ENCODE peak calls at places on chromosomes 12 and 14, in four cellular contexts. C, P, T and U are unnamed samples.

GRCh38 chr12:34391771-34392581 is 369.7 kb downstream of the ALG10 start:
- DNase-seq in C (no peak), P (no peak), T (no peak), U (peak; percentile 21)

GRCh38 chr12:29146201-29146600 is 2.9 kb upstream of the FAR2 start:
- DNase-seq in C (no peak), P (peak; percentile 74), T (no peak), U (no peak)

GRCh38 chr12:49228653-49229052 is 36.2 kb upstream of the TUBA1C start:
- DNase-seq in C (no peak), P (no peak), T (no peak), U (no peak)

GRCh38 chr12:67928621-67929369 is 60.5 kb upstream of the IFNG-AS1 start:
- DNase-seq in C (no peak), P (no peak), T (no peak), U (no peak)

GRCh38 chr12:47885012-47885501 is 19.7 kb downstream of the VDR start:
- DNase-seq in C (no peak), P (peak; percentile 45), T (no peak), U (no peak)

GRCh38 chr14:37036669-37037341 is 135.6 kb downstream of the SLC25A21 start:
- DNase-seq in C (no peak), P (peak; percentile 32), T (no peak), U (no peak)

GRCh38 chr14:63890553-63890952 is 37.7 kb downstream of the SYNE2 start:
- DNase-seq in C (no peak), P (no peak), T (no peak), U (no peak)

GRCh38 chr14:72075649-72076334 is 143.6 kb downstream of the RGS6 start:
- DNase-seq in C (no peak), P (no peak), T (no peak), U (no peak)

GRCh38 chr12:8482446-8483080 is 26.8 kb downstream of the CLEC6A start:
- DNase-seq in C (no peak), P (no peak), T (no peak), U (no peak)

GRCh38 chr12:122474324-122474716 is 26.4 kb downstream of the ZCCHC8 start:
- DNase-seq in C (no peak), P (no peak), T (no peak), U (no peak)

GRCh38 chr12:12704593-12705230 is 8.7 kb upstream of the GPR19 start:
- DNase-seq in C (peak; percentile 84), P (peak; percentile 86), T (peak; percentile 78), U (peak; percentile 48)

GRCh38 chr14:105165134-105165704 is 3.4 kb downstream of the JAG2 start:
- DNase-seq in C (no peak), P (no peak), T (no peak), U (no peak)

GRCh38 chr14:100147181-100147631 is 12.2 kb downstream of the DEGS2 start:
- DNase-seq in C (no peak), P (peak; percentile 32), T (peak; percentile 81), U (no peak)

GRCh38 chr12:120830052-120830940 is 73.9 kb downstream of the SPPL3 start:
- DNase-seq in C (no peak), P (no peak), T (no peak), U (no peak)

GRCh38 chr12:10358131-10358530 is 31.7 kb downstream of the KLRK1 start:
- DNase-seq in C (no peak), P (no peak), T (no peak), U (no peak)

GRCh38 chr14:101761032-101761880 is at the start of gene PPP2R5C:
- DNase-seq in C (peak; percentile 95), P (peak; percentile 92), T (peak; percentile 81), U (peak; percentile 88)

GRCh38 chr14:22333408-22334274 is 255.4 kb downstream of the DAD1 start:
- DNase-seq in C (no peak), P (peak; percentile 32), T (no peak), U (no peak)

GRCh38 chr12:96862326-96862725 is 44.7 kb upstream of the NEDD1 start:
- DNase-seq in C (no peak), P (no peak), T (no peak), U (no peak)

DNA sequence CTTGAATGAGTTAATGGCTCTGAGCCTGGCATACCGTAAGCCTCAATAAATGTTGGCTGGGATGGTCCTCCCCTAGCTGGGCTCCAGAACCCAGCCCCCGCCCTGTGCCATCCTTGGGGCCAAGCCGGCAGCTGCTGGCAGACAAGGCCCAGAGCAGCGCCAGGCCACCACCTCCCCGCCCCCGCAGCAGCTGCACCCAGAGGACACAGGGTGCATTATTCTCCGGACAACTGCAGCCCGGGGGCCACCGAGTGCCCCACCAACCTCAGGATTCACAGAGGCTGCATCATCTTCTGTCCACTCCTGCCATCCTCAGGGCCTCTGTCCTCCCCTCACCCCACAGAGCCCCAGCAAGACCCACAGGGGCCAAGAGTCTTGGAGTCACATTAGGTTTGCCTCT is 92.7 kb downstream of the NCOR2 start:
- DNase-seq in C (peak; percentile 87), P (no peak), T (no peak), U (no peak)
- TF ChIP-seq CTCF in C (no peak), P (no peak), T (no peak), U (no peak)

DNA sequence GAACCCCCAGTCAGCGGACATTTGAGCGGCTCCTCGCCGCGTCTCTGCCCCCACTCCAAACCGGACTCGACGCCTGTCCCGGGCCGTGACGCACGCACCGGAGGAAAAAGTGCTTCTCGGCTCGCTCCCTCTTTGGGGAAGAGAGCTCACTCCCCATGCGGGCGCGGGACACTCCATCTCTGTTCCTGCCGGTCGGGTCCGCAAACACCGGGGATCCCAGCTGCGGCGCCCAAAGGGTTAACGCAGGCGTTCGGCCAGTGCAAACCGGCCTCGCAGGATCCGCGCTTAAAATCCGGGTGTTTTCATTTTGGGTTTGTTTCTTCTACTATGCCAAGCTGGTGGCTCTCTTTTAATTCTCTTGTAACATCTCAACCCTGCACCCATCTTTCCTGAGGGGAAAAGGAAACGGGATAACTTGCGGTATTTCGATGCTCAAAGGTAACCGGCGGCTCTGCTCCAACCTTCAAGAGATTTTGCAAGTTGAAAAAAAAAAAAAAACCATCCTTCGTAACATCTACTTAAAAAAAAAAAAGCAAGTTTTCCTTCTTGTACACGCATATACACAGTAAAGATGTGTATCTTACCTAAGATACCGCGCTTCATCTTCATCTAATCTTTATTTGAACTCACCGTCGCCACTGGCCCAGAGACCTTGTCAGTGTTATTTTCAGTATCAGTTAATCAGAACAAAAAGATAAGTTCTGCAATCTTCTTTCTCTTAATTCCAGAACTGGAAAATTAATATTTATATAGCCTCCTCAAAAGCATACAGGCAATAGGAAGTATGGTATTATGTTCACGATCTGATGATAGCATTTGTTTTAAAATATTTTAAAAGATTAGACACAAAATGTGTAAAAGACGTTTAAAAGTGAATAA is 1.6 kb upstream of the ATP2B1 start:
- DNase-seq in C (peak; percentile 63), P (no peak), T (no peak), U (peak; percentile 78)
- TF ChIP-seq CTCF in C (no peak), P (no peak), T (no peak), U (no peak)

DNA sequence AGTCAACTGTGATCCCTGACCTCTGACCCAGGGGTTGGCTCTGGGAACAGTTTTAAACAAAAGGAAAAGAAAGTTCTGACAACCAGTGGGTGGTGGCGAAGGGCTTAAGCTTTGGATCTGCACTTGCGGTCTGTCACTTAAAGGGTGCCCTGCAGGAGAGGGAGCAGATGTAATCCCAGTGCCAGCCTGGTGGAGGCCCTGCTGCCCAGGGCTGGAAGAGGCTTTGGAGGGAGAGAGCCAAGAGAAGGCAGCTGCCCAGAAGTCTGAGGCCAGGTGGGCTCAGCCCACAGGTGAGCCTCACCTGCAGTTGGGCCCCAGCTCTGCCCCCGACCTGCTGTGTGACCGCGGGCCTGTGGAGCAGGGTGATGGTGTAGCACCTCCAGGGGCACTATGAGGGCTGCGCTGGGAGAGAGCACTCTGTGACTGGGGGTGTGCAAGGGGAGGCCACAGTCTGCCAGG is 19.1 kb downstream of the SH2B3 start:
- DNase-seq in C (no peak), P (no peak), T (no peak), U (no peak)
- TF ChIP-seq CTCF in C (no peak), P (peak; percentile 16), T (no peak), U (peak; percentile 30)

GRCh38 chr12:115983226-115983798 is 294.2 kb downstream of the MED13L start:
- DNase-seq in C (no peak), P (peak; percentile 55), T (no peak), U (no peak)
- TF ChIP-seq CTCF in C (no peak), P (peak; percentile 37), T (peak; percentile 10), U (peak; percentile 15)

GRCh38 chr12:31362115-31362758 is 36.3 kb upstream of the SINHCAF start:
- DNase-seq in C (no peak), P (peak; percentile 49), T (peak; percentile 12), U (no peak)
- TF ChIP-seq CTCF in C (no peak), P (no peak), T (no peak), U (no peak)